ENCODE peak calls at places on chromosomes 4 and X, in eight cellular contexts. Q, L, A, P, B, N, C and J are unnamed samples.

GRCh38 chrX:105126201-105126600 is 94.3 kb downstream of the TEX13A start:
- DNase-seq in Q (no peak), P (no peak), B (no peak), L (no peak), N (no peak), A (no peak), C (no peak), J (no peak)

GRCh38 chr4:5381981-5382441 is 326.3 kb downstream of the EVC2 start:
- DNase-seq in C (no peak), N (no peak), A (no peak), P (peak), L (no peak), B (no peak), Q (no peak), J (no peak)

GRCh38 chrX:24646745-24647182 is 383 bp downstream of the PCYT1B start:
- DNase-seq in L (peak), P (no peak), Q (no peak), A (no peak), C (no peak), N (peak), B (no peak), J (no peak)

GRCh38 chr4:1928356-1929235 is 57.4 kb downstream of the NSD2 start:
- DNase-seq in A (no peak), L (no peak), B (peak), Q (no peak), N (no peak), P (no peak), C (no peak), J (peak)

GRCh38 chrX:72121381-72121780 is 10.3 kb downstream of the RTL5 start:
- DNase-seq in L (no peak), P (peak), Q (peak), N (no peak), C (peak), B (peak), A (peak), J (peak)

GRCh38 chrX:132025085-132025484 is 2.0 kb downstream of the STK26 start:
- DNase-seq in P (no peak), A (no peak), B (peak), N (no peak), C (no peak), Q (no peak), L (peak), J (no peak)

GRCh38 chrX:132463411-132463810 is 25.4 kb downstream of the MBNL3 start:
- DNase-seq in L (peak), B (peak), N (no peak), Q (peak), A (no peak), C (no peak), P (no peak), J (no peak)

GRCh38 chr4:108240356-108240755 is 71.6 kb upstream of the LEF1 start:
- DNase-seq in A (no peak), Q (no peak), P (no peak), B (no peak), C (no peak), L (no peak), N (no peak), J (no peak)

GRCh38 chrX:49934148-49934547 is 11.8 kb downstream of the CLCN5 start:
- DNase-seq in L (no peak), C (no peak), Q (no peak), P (no peak), N (no peak), A (no peak), B (no peak), J (no peak)

GRCh38 chr4:146343776-146344175 is 129.4 kb downstream of the REELD1 start:
- DNase-seq in B (no peak), A (no peak), L (no peak), N (no peak), Q (no peak), P (no peak), C (no peak), J (no peak)

GRCh38 chr4:7322166-7322991 is 112.4 kb downstream of the PSAPL1 start:
- DNase-seq in N (no peak), B (no peak), C (peak), P (no peak), A (peak), Q (peak), L (no peak), J (no peak)

GRCh38 chr4:122833999-122834398 is 7.4 kb downstream of the FGF2 start:
- DNase-seq in L (no peak), N (no peak), A (no peak), Q (no peak), P (no peak), B (no peak), C (no peak), J (no peak)

GRCh38 chr4:109408711-109409110 is 24.9 kb upstream of the SEC24B start:
- DNase-seq in L (no peak), N (no peak), P (no peak), C (no peak), Q (no peak), A (no peak), B (no peak), J (no peak)

GRCh38 chr4:91961504-91961903 is 342.3 kb upstream of the GRID2 start:
- DNase-seq in L (no peak), B (no peak), N (no peak), A (no peak), P (no peak), C (no peak), Q (no peak), J (no peak)

GRCh38 chr4:154433543-154433942 is 58.1 kb downstream of the DCHS2 start:
- DNase-seq in P (no peak), Q (no peak), A (no peak), N (no peak), L (no peak), B (no peak), C (no peak), J (no peak)

GRCh38 chr4:20882500-20882899 is 182.2 kb downstream of the PACRGL start:
- DNase-seq in Q (no peak), N (no peak), A (no peak), B (no peak), L (no peak), C (no peak), P (no peak), J (no peak)

GRCh38 chrX:18886344-18887161 is 97.4 kb downstream of the PHKA2 start:
- DNase-seq in Q (peak), P (no peak), A (peak), C (peak), L (peak), B (peak), N (no peak), J (peak)

GRCh38 chr4:60241886-60242285 is 958.2 kb upstream of the ADGRL3 start:
- DNase-seq in P (no peak), B (no peak), L (peak), N (no peak), C (no peak), A (no peak), Q (no peak), J (no peak)

GRCh38 chr4:182245041-182245440 is 1.8 kb downstream of the TENM3 start:
- DNase-seq in N (no peak), L (no peak), Q (no peak), C (no peak), B (no peak), P (no peak), A (no peak), J (no peak)

GRCh38 chr4:637536-637935 is 12.2 kb downstream of the PDE6B start:
- DNase-seq in P (no peak), Q (peak), L (no peak), C (peak), A (peak), B (no peak), N (no peak), J (no peak)

GRCh38 chrX:122777766-122778165 is 406.3 kb upstream of the GRIA3 start:
- DNase-seq in A (no peak), P (no peak), C (no peak), L (no peak), Q (no peak), B (no peak), N (no peak), J (no peak)

GRCh38 chrX:37921758-37922157 is 74.4 kb upstream of the DYNLT3 start:
- DNase-seq in B (no peak), N (no peak), Q (no peak), A (no peak), P (peak), C (no peak), L (no peak), J (no peak)

GRCh38 chr4:151099976-151100417 is 569 bp downstream of the RPS3A start:
- DNase-seq in N (no peak), C (no peak), L (no peak), P (no peak), A (no peak), B (no peak), Q (no peak), J (no peak)

GRCh38 chr4:24032371-24032989 is 142.6 kb upstream of the PPARGC1A start:
- DNase-seq in Q (peak), P (no peak), N (no peak), C (no peak), A (no peak), L (no peak), B (no peak), J (no peak)

GRCh38 chrX:72271091-72271490 is 6.0 kb downstream of the RPS4X start:
- DNase-seq in B (no peak), L (no peak), Q (no peak), C (no peak), P (no peak), A (no peak), N (no peak), J (no peak)

GRCh38 chrX:1581132-1581531 is 10.3 kb upstream of the AKAP17A start:
- DNase-seq in Q (peak), B (peak), A (no peak), N (peak), P (no peak), L (peak), C (no peak), J (no peak)

GRCh38 chr4:27239651-27240050 is 379.0 kb downstream of the STIM2 start:
- DNase-seq in B (no peak), L (no peak), C (no peak), A (no peak), N (no peak), P (no peak), Q (no peak), J (no peak)

GRCh38 chr4:89263265-89263664 is 44.3 kb downstream of the GPRIN3 start:
- DNase-seq in N (no peak), L (no peak), Q (no peak), B (no peak), C (no peak), A (no peak), P (no peak), J (no peak)

GRCh38 chr4:32700838-32701237 is 1980.7 kb downstream of the PCDH7 start:
- DNase-seq in N (no peak), A (no peak), P (no peak), Q (no peak), L (no peak), B (no peak), C (no peak), J (no peak)

GRCh38 chr4:120725639-120726585 is 196.6 kb downstream of the PRDM5 start:
- DNase-seq in C (no peak), Q (no peak), P (no peak), L (no peak), N (no peak), B (no peak), A (no peak), J (no peak)

GRCh38 chr4:108001540-108001939 is 11.9 kb downstream of the HADH start:
- DNase-seq in B (no peak), L (no peak), P (no peak), N (no peak), A (no peak), Q (no peak), C (no peak), J (no peak)

GRCh38 chrX:148774276-148774675 is 273.9 kb downstream of the AFF2 start:
- DNase-seq in B (no peak), N (no peak), C (no peak), A (no peak), Q (no peak), P (no peak), L (no peak), J (no peak)

GRCh38 chr4:55931833-55932232 is 16.9 kb upstream of the CEP135 start:
- DNase-seq in P (no peak), C (no peak), L (no peak), Q (no peak), B (no peak), A (no peak), N (no peak), J (no peak)

GRCh38 chr4:107247738-107248137 is 211.6 kb upstream of the DKK2 start:
- DNase-seq in B (no peak), A (no peak), P (no peak), N (no peak), L (no peak), C (no peak), Q (no peak), J (no peak)

GRCh38 chr4:35541146-35541887 is 703.0 kb downstream of the ARAP2 start:
- DNase-seq in C (no peak), B (no peak), N (no peak), L (no peak), Q (peak), P (no peak), A (no peak), J (no peak)

GRCh38 chr4:144720491-144720890 is 74.5 kb downstream of the HHIP start:
- DNase-seq in N (no peak), P (no peak), C (no peak), B (no peak), Q (no peak), L (no peak), A (no peak), J (no peak)

GRCh38 chr4:74320559-74321118 is 12.4 kb downstream of the EPGN start:
- DNase-seq in A (peak), L (no peak), Q (peak), P (no peak), N (peak), C (peak), B (peak), J (no peak)

GRCh38 chrX:16970977-16971376 is 24.5 kb downstream of the REPS2 start:
- DNase-seq in P (no peak), Q (no peak), A (no peak), L (no peak), N (no peak), B (no peak), C (no peak), J (no peak)

GRCh38 chr4:41339812-41340809 is 83.4 kb downstream of the UCHL1 start:
- DNase-seq in N (no peak), Q (peak), A (no peak), P (peak), L (peak), C (no peak), B (no peak), J (no peak)
- TF ChIP-seq CTCF in N (no peak), Q (peak), A (no peak), P (peak), L (no peak), C (no peak), B (no peak), J (no peak)

DNA sequence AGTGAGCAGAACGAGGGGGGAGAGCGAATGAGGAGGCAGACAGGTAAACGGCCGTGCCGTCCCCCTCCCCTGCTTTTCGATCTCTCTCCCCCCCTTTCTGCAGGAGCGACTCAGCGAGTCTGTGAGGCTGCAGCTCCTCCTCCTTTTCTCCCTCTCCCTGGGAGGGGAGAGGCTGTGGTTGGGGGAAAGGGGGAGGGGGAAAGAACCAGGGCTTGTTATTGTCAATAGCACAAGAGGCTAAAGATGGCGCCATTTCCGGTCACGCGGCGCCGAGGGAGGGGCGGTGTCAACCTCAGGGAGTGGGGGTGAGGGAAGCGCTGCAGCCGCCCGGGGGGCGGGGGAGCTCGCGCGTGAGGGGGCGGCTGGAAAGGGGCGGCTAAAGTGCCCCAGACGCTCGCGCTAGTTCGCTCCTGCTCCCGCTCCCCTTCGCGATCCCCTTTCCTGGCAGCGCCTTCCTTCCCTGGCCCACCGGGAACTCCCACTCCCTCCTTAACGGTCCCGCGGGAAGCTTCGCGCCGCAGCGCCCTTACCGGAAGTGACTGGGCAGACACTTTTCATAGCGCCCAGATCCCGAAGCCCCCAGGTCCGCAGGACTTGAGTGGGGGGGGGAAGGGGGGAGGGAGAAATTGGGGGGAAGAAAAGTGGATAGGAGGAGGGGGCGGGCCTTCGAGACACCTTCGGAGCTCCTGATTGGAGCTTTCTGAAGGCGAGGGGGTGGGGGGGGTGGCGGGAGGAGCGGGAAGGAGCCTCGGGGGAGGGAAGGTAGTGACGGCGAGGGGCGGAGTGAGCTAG is at the start of gene CUL4B:
- DNase-seq in A (peak), L (peak), N (peak), Q (peak), B (peak), P (peak), C (peak), J (peak)
- TF ChIP-seq CTCF in A (no peak), L (no peak), N (no peak), Q (no peak), B (no peak), P (no peak), C (no peak), J (no peak)

DNA sequence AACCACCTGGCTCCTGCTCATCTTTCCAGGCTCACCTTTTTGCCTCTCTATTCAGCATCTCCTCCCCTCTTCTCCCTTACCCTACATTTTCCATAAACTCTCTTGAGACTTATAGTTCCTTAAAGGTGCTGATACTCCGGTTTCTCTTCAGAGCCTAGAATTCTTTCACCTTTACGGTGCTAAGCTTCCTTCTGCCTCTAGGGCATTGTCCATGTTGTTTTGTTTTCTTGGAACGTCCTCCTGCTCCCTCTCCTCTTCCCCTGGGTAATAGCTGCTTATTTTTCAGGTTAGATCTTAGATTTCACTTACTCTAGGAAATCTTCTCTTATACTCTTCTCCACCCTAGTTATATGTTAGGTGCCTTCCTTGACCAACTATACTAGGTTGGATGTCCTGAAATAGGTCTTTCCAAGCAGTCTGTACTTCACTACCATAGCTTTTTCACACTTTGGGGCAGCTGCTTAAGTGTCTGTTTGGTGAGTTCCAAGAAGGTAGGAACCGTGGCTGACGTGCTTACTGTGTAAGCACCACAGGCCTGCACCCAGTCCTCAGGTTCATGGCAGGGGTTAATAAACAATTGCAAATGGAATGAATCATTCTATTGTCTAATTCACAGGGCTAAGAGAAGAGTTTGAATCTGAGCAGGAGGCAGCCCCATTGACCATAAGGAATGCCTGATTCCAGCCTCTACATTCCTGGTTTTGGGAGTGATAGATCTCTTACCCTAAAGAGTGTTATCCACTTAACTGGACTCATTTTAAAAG is 227.5 kb downstream of the MGST2 start:
- DNase-seq in B (no peak), P (no peak), A (no peak), Q (peak), N (no peak), L (no peak), C (no peak), J (no peak)
- TF ChIP-seq CTCF in B (no peak), P (no peak), A (no peak), Q (peak), N (peak), L (no peak), C (no peak), J (no peak)

GRCh38 chrX:119693032-119693995 is at the start of gene SEPTIN6:
- DNase-seq in A (peak), N (peak), C (peak), B (peak), P (no peak), Q (peak), L (peak), J (peak)
- TF ChIP-seq CTCF in A (no peak), N (no peak), C (no peak), B (no peak), P (no peak), Q (peak), L (no peak), J (no peak)

GRCh38 chr4:163191999-163192398 is 25.3 kb upstream of the NAF1 start:
- DNase-seq in Q (no peak), L (no peak), B (no peak), P (no peak), C (no peak), A (no peak), N (no peak), J (no peak)
- TF ChIP-seq CTCF in Q (peak), L (no peak), B (no peak), P (peak), C (no peak), A (no peak), N (peak), J (no peak)